ENCODE peak calls at places on chromosomes 6 and 20, in four cellular contexts. A is H9, I is AG04449, Z is ELR. N is an unnamed sample.

GRCh38 chr6:163771180-163771579 is 356.7 kb downstream of the QKI start:
- DNase-seq in A (no peak), I (no peak), Z (peak; percentile 38), N (peak; percentile 25)

GRCh38 chr6:161743526-161744196 is 469.8 kb upstream of the AGPAT4 start:
- DNase-seq in A (no peak), I (no peak), Z (no peak), N (no peak)

GRCh38 chr6:169293196-169293595 is 39.5 kb upstream of the THBS2 start:
- DNase-seq in A (no peak), I (no peak), Z (no peak), N (no peak)

GRCh38 chr6:10429638-10430427 is 15.0 kb upstream of the TFAP2A start:
- DNase-seq in A (no peak), I (no peak), Z (peak; percentile 83), N (peak; percentile 68)

GRCh38 chr6:107185570-107185969 is 70.3 kb upstream of the BEND3 start:
- DNase-seq in A (peak; percentile 49), I (no peak), Z (peak; percentile 3), N (peak; percentile 5)

GRCh38 chr20:1870792-1871550 is 24.2 kb upstream of the SIRPA start:
- DNase-seq in A (no peak), I (no peak), Z (no peak), N (no peak)

GRCh38 chr20:61968036-61968810 is 97.5 kb downstream of the TAF4 start:
- DNase-seq in A (no peak), I (no peak), Z (no peak), N (no peak)

GRCh38 chr6:75930954-75931689 is 141.3 kb downstream of the IMPG1 start:
- DNase-seq in A (no peak), I (peak; percentile 2), Z (no peak), N (peak; percentile 76)

GRCh38 chr6:149203509-149203908 is 114.0 kb upstream of the TAB2 start:
- DNase-seq in A (no peak), I (no peak), Z (no peak), N (no peak)

GRCh38 chr6:13457577-13457976 is 29.8 kb downstream of the GFOD1 start:
- DNase-seq in A (no peak), I (no peak), Z (peak; percentile 38), N (peak; percentile 47)

GRCh38 chr6:96811670-96812069 is 25.6 kb downstream of the GPR63 start:
- DNase-seq in A (no peak), I (no peak), Z (no peak), N (no peak)

GRCh38 chr6:127924440-127924839 is 23.6 kb upstream of the THEMIS start:
- DNase-seq in A (no peak), I (no peak), Z (peak; percentile 9), N (peak; percentile 31)

N was measured in kidney tubule cell.